ENCODE peak calls at places on chromosomes 7 and 10, in four cellular contexts. W, N, C and O are unnamed samples.

GRCh38 chr7:151115836-151116418 is 29.7 kb downstream of the AGAP3 start:
- DNase-seq in W (no peak), N (no peak), C (no peak), O (peak; percentile 72)

GRCh38 chr7:116834815-116835533 is 27.4 kb upstream of the CAPZA2 start:
- DNase-seq in W (peak; percentile 70), N (no peak), C (no peak), O (no peak)

GRCh38 chr10:88702848-88703597 is 3.0 kb upstream of the LIPK start:
- DNase-seq in W (peak; percentile 37), N (no peak), C (no peak), O (no peak)

GRCh38 chr7:100580466-100581283 is 5.3 kb downstream of the LRCH4 start:
- DNase-seq in W (no peak), N (no peak), C (no peak), O (no peak)

GRCh38 chr7:141366098-141366621 is 185.1 kb upstream of the AGK start:
- DNase-seq in W (peak; percentile 45), N (no peak), C (no peak), O (no peak)

GRCh38 chr10:60380781-60381180 is 8.9 kb downstream of the ANK3 start:
- DNase-seq in W (no peak), N (no peak), C (no peak), O (no peak)

GRCh38 chr7:70372768-70373241 is 759.1 kb upstream of the GALNT17 start:
- DNase-seq in W (no peak), N (no peak), C (no peak), O (no peak)

GRCh38 chr10:60962946-60963345 is 19.0 kb upstream of the RHOBTB1 start:
- DNase-seq in W (peak; percentile 19), N (no peak), C (no peak), O (no peak)

GRCh38 chr7:1928555-1929348 is 258.7 kb downstream of the ELFN1 start:
- DNase-seq in W (no peak), N (no peak), C (no peak), O (peak; percentile 61)

GRCh38 chr10:112959207-112959838 is 9.3 kb downstream of the TCF7L2 start:
- DNase-seq in W (peak; percentile 75), N (no peak), C (peak; percentile 52), O (no peak)
- H3K4me3 ChIP-seq in W (no peak overlapping the region), N (no peak overlapping the region), C (no peak overlapping the region), O (no peak overlapping the region)

GRCh38 chr7:29105191-29105590 is 41.1 kb downstream of the CPVL start:
- DNase-seq in W (no peak), N (no peak), C (no peak), O (no peak)
- H3K4me3 ChIP-seq in W (no peak overlapping the region), N (no peak overlapping the region), C (no peak overlapping the region), O (no peak overlapping the region)

GRCh38 chr7:4687956-4688355 is 5.9 kb downstream of the FOXK1 start:
- DNase-seq in W (no peak), N (no peak), C (no peak), O (no peak)

GRCh38 chr7:4689668-4690067 is 7.6 kb downstream of the FOXK1 start:
- DNase-seq in W (no peak), N (no peak), C (no peak), O (no peak)

GRCh38 chr7:4690953-4691856 is 9.1 kb downstream of the FOXK1 start:
- DNase-seq in W (no peak), N (no peak), C (no peak), O (no peak)

GRCh38 chr7:4692055-4692454 is 10.0 kb downstream of the FOXK1 start:
- DNase-seq in W (peak; percentile 74), N (no peak), C (no peak), O (no peak)

DNA sequence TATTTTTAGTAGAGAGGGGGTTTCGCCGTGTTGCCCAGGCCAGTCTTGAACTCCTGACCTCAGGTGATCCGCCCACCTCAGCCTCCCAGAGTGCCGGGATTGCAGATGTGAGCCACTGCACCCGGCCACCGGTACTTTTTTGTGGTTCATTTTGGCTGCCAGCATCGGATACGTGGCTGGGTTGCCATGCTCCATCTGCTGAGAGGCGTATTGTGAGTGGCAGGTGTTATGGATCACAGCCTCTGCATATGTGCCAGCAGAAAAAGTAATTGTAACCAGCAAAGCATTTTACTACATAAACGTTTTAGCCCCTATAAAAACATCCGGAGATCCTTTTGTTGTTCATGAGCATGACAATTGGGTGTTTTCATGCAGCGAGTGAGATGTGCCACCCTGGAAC is 7.1 kb downstream of the FOXK1 start:
- DNase-seq in W (no peak), N (no peak), C (no peak), O (no peak)
- H3K4me3 ChIP-seq in W (no peak overlapping the region), N (no peak overlapping the region), C (no peak overlapping the region), O (no peak overlapping the region)

DNA sequence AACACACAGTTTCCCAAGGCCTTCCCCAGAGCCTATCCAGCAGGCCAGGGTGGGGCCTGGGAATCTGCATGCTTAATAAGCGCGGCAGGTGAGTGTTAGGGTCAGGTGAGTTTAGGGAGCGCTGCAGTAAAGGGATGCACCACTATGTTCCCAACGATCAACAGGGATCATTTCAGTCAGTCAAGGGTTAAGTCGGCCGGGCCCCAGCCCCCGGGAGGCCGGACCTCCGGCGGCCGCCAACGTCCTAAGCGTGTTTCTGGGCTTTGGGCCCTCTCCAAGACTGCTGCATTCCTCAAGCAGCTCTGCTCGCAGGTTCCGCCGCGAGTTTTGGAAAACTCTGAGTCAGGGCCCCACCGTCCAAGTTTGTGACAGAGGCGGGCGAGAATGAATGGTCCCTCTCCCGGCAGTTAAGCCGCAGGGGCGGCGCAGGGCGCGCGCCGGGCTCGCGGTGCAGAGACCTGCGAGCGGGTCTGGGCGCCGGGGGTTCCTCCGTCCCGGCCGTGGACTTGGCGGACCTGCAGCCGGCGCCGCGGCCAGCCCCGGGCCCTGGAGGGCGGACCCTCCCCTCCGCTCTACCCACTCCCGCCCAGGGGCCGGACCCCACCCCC is 81.6 kb downstream of the ARHGAP22 start:
- DNase-seq in W (peak; percentile 96), N (peak; percentile 72), C (peak; percentile 76), O (no peak)
- H3K4me3 ChIP-seq in W (peak overlapping the region; percentile 33), N (peak overlapping the region; percentile 62), C (peak overlapping the region; percentile 51), O (peak overlapping the region; percentile 36)